ENCODE peak calls at places on chromosomes 2 and 18, in four cellular contexts. V, Q, O and E are unnamed samples.

GRCh38 chr18:23883277-23883790 is 131.2 kb upstream of the TTC39C start:
- DNase-seq in Q (no peak), V (no peak), O (no peak), E (no peak)

GRCh38 chr2:26623541-26624497 is 17.3 kb downstream of the CIB4 start:
- DNase-seq in V (peak; percentile 52), O (no peak), Q (no peak), E (no peak)

GRCh38 chr18:69588301-69588700 is 187.6 kb downstream of the DOK6 start:
- DNase-seq in O (no peak), V (no peak), Q (no peak), E (no peak)

GRCh38 chr18:34809697-34810096 is 99.6 kb downstream of the DTNA start:
- DNase-seq in V (peak; percentile 80), O (no peak), Q (peak; percentile 62), E (peak; percentile 36)

GRCh38 chr2:106037922-106038321 is 156.2 kb downstream of the UXS1 start:
- DNase-seq in V (no peak), O (no peak), Q (no peak), E (no peak)

GRCh38 chr2:129233751-129234406 is 745.6 kb upstream of the RAB6C start:
- DNase-seq in O (no peak), V (no peak), Q (no peak), E (no peak)

GRCh38 chr2:174617120-174617519 is 19.5 kb upstream of the WIPF1 start:
- DNase-seq in O (no peak), V (no peak), Q (no peak), E (no peak)

GRCh38 chr2:69968609-69969008 is 7.2 kb upstream of the ASPRV1 start:
- DNase-seq in O (no peak), V (no peak), Q (no peak), E (no peak)

GRCh38 chr2:119253114-119253702 is 29.6 kb downstream of the STEAP3 start:
- DNase-seq in V (no peak), O (no peak), Q (no peak), E (no peak)

GRCh38 chr2:162795312-162795711 is 43.3 kb downstream of the KCNH7 start:
- DNase-seq in O (no peak), Q (no peak), V (no peak), E (no peak)

DNA sequence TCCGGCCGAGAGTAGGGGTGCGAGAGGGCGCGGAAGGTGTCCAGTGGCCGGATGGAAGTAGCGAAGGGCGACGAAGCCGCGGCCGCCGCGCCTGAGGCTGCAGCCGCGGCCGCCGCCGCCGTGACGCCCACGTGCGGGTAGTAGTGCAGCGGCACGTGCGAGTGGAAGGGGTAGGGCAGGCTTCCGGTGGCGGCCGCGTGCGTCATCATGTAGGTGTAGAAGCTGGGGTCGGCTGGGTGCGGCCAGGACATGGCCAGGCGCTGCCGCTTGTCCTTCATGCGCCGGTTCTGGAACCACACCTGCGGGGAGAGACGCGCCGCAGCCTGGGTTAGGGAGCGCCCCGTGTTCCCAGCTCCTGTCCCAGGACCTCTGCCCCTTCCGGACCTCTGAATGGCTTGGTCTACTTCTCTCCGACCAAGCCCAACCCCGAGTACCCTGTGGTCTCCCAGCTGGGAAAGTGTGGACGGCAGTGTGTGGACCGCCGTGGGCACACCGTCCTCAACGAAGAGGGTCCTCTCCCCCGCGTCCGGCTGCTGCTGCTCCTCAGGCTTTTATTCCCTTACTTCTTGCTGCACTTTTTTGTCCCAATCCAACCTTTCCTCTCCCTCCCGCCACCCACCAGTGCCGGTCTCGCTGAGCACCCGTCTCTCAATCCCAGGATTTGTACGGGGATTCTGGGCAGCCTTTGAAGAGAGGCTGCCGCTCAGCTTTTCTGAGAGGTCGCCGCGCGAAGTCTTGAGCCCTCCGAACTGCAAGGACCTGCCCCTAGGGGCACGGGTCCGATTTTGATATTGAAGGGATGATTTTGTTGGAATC is 3.0 kb downstream of the EVX2 start:
- DNase-seq in O (no peak), V (peak; percentile 90), Q (no peak), E (no peak)
- H3K4me3 ChIP-seq in O (no peak overlapping the region), V (peak overlapping the region; percentile 47), Q (no peak overlapping the region), E (no peak overlapping the region)

GRCh38 chr2:195537811-195538210 is 119.2 kb upstream of the SLC39A10 start:
- DNase-seq in V (no peak), O (no peak), Q (no peak), E (no peak)

GRCh38 chr2:195538937-195539336 is 118.1 kb upstream of the SLC39A10 start:
- DNase-seq in Q (no peak), O (no peak), V (no peak), E (no peak)

GRCh38 chr2:195535911-195536522 is 121.0 kb upstream of the SLC39A10 start:
- DNase-seq in O (peak; percentile 53), Q (no peak), V (no peak), E (peak; percentile 45)

GRCh38 chr2:195533771-195534642 is 123.0 kb upstream of the SLC39A10 start:
- DNase-seq in O (peak; percentile 10), V (no peak), Q (no peak), E (peak; percentile 60)

GRCh38 chr2:195536863-195537262 is 120.2 kb upstream of the SLC39A10 start:
- DNase-seq in O (no peak), Q (no peak), V (no peak), E (no peak)
- H3K4me1 ChIP-seq in O (peaks cover 74% of the 10 kb centered on the region), Q (no peaks in the 10 kb centered on the region), V (no peaks in the 10 kb centered on the region), E (peaks cover 1% of the 10 kb centered on the region)

GRCh38 chr18:22166070-22166972 is 3.1 kb upstream of the GATA6 start:
- DNase-seq in Q (peak; percentile 62), O (no peak), V (no peak), E (peak; percentile 63)

GRCh38 chr18:22168360-22168921 is 948 bp upstream of the GATA6 start:
- DNase-seq in O (peak; percentile 24), V (no peak), Q (peak; percentile 40), E (no peak)

GRCh38 chr18:22167471-22168151 is 1.8 kb upstream of the GATA6 start:
- DNase-seq in V (no peak), Q (peak; percentile 44), O (no peak), E (no peak)

GRCh38 chr18:22165603-22166069 is 3.8 kb upstream of the GATA6 start:
- DNase-seq in V (no peak), O (no peak), Q (no peak), E (no peak)

DNA sequence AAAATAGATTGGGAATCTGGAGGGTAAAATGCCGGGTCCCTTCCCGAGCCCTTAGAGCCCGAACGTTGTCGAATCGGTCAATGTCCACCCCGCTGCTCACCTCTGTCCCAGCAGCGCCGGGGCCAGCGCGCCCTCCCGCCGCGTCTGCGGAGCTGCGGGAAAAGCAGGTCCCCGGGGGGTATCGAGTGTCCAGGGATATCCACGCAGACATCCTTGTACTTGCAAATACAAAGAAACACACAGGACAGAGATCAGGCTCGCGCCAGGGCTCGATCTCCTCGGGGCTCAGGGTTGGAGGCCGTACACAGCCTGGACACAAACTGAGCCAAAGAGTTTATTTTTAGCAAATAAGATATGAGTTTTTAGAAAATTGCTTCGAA is 2.3 kb upstream of the GATA6 start:
- DNase-seq in Q (no peak), V (no peak), O (no peak), E (no peak)
- H3K4me3 ChIP-seq in Q (peak overlapping the region; percentile 96), V (peak overlapping the region; percentile 5), O (no peak overlapping the region), E (no peak overlapping the region)

DNA sequence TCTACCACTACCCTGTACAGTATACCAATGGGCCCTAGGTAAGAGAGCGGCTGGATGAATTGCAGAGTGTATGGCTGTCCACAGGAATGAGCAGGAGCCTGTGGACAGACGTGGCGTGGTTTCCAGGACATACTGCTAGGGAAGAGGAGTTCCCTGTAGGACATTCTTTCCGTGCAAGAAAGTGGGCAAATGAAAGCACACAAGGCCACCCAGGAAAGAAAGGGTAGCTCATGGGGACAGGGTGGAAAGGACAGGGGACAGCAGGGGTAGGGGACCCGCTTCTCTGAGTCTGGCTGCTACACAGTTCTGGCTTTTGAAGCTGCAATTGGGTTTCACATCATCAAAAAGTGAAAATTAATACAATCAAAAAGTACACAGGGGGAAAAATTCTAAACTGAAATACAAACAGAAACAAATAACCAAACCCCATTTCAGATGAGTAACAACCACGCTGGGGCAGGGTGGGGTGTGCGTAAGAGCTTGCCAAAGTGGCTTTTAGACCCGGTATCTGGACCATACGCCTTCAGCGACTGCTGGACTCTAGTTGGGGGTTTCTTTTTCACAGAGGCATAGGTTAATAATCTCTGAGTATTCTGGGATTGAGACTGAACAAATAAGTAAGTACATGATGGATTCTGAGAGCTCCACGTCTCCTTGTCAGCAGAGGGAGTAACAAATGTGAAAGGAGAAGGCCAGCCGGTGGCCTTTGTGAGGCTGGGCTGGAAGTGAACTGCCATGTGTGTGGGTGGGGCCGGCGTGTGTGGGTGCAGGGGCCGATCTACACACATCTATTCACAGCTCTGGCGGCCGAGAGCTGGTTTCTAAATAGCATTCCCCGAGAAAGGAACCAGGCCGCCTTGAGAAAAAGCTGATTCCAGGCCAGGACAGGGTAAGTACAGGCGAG is 84.0 kb downstream of the HDAC4 start:
- DNase-seq in V (peak; percentile 93), Q (peak; percentile 65), O (no peak), E (no peak)
- H3K4me1 ChIP-seq in V (peaks cover 72% of the 10 kb centered on the region), Q (no peaks in the 10 kb centered on the region), O (peaks cover 19% of the 10 kb centered on the region), E (peaks cover 12% of the 10 kb centered on the region)

GRCh38 chr2:15311926-15312325 is 249.2 kb downstream of the NBAS start:
- DNase-seq in O (no peak), V (no peak), Q (no peak), E (no peak)
- H3K4me3 ChIP-seq in O (no peak overlapping the region), V (no peak overlapping the region), Q (no peak overlapping the region), E (no peak overlapping the region)

GRCh38 chr2:167292430-167293171 is 404.3 kb downstream of the XIRP2 start:
- DNase-seq in O (peak; percentile 2), Q (peak; percentile 61), V (peak; percentile 93), E (peak; percentile 84)
- H3K4me1 ChIP-seq in O (peaks cover 8% of the 10 kb centered on the region), Q (peaks cover 8% of the 10 kb centered on the region), V (no peaks in the 10 kb centered on the region), E (no peaks in the 10 kb centered on the region)

GRCh38 chr2:215514516-215514915 is 78.6 kb upstream of the FN1 start:
- DNase-seq in O (no peak), Q (no peak), V (no peak), E (no peak)
- H3K4me3 ChIP-seq in O (no peak overlapping the region), Q (no peak overlapping the region), V (no peak overlapping the region), E (no peak overlapping the region)

GRCh38 chr2:37666772-37667171 is 4.7 kb downstream of the CDC42EP3 start:
- DNase-seq in V (no peak), Q (no peak), O (no peak), E (no peak)
- H3K4me1 ChIP-seq in V (peaks cover 59% of the 10 kb centered on the region), Q (peaks cover 5% of the 10 kb centered on the region), O (peaks cover 48% of the 10 kb centered on the region), E (peaks cover 37% of the 10 kb centered on the region)